ENCODE peak calls at places on chromosomes 12 and 14, in five cellular contexts. One of them, this sample, is unnamed.

GRCh38 chr12:112812598-112813406 is 21.3 kb downstream of the RPH3A start:
- DNase-seq in uterus: no peak
- DNase-seq in brain microvascular endothelial cell: no peak
- DNase-seq in ovary: no peak
- DNase-seq in kidney: no peak
- DNase-seq in this sample: no peak

GRCh38 chr14:70887207-70888150 is 19.8 kb upstream of the PCNX1 start:
- DNase-seq in kidney: no peak
- DNase-seq in uterus: no peak
- DNase-seq in brain microvascular endothelial cell: peak; percentile 74
- DNase-seq in ovary: no peak
- DNase-seq in this sample: no peak

GRCh38 chr14:39426605-39427004 is 5.6 kb downstream of the FBXO33 start:
- DNase-seq in ovary: no peak
- DNase-seq in kidney: no peak
- DNase-seq in uterus: no peak
- DNase-seq in brain microvascular endothelial cell: peak; percentile 9
- DNase-seq in this sample: no peak

GRCh38 chr12:5479761-5480160 is 47.9 kb downstream of the NTF3 start:
- DNase-seq in kidney: no peak
- DNase-seq in uterus: no peak
- DNase-seq in ovary: no peak
- DNase-seq in brain microvascular endothelial cell: no peak
- DNase-seq in this sample: no peak

GRCh38 chr14:67998804-67999203 is 179.2 kb downstream of the RAD51B start:
- DNase-seq in kidney: no peak
- DNase-seq in uterus: no peak
- DNase-seq in ovary: no peak
- DNase-seq in brain microvascular endothelial cell: no peak
- DNase-seq in this sample: no peak

GRCh38 chr12:62256408-62257079 is 3.7 kb upstream of the USP15 start:
- DNase-seq in kidney: no peak
- DNase-seq in uterus: no peak
- DNase-seq in brain microvascular endothelial cell: no peak
- DNase-seq in ovary: no peak
- DNase-seq in this sample: no peak

GRCh38 chr12:88375960-88376305 is 204.3 kb downstream of the KITLG start:
- DNase-seq in brain microvascular endothelial cell: no peak
- DNase-seq in uterus: no peak
- DNase-seq in kidney: peak; percentile 29
- DNase-seq in ovary: no peak
- DNase-seq in this sample: no peak

GRCh38 chr12:132400011-132400641 is 70.7 kb upstream of the GALNT9 start:
- DNase-seq in kidney: peak; percentile 52
- DNase-seq in brain microvascular endothelial cell: no peak
- DNase-seq in ovary: no peak
- DNase-seq in uterus: no peak
- DNase-seq in this sample: no peak

GRCh38 chr12:96177013-96177412 is 17.2 kb upstream of the ELK3 start:
- DNase-seq in ovary: no peak
- DNase-seq in kidney: no peak
- DNase-seq in brain microvascular endothelial cell: peak; percentile 90
- DNase-seq in uterus: no peak
- DNase-seq in this sample: no peak

GRCh38 chr12:17076335-17076734 is 470.4 kb upstream of the LMO3 start:
- DNase-seq in brain microvascular endothelial cell: no peak
- DNase-seq in uterus: no peak
- DNase-seq in kidney: no peak
- DNase-seq in ovary: no peak
- DNase-seq in this sample: no peak

GRCh38 chr12:68180792-68181744 is 21.5 kb upstream of the IFNG start:
- DNase-seq in ovary: no peak
- DNase-seq in brain microvascular endothelial cell: no peak
- DNase-seq in uterus: no peak
- DNase-seq in kidney: no peak
- DNase-seq in this sample: no peak

GRCh38 chr12:108430245-108430644 is 84.8 kb upstream of the FICD start:
- DNase-seq in ovary: no peak
- DNase-seq in uterus: no peak
- DNase-seq in brain microvascular endothelial cell: no peak
- DNase-seq in kidney: no peak
- DNase-seq in this sample: no peak

GRCh38 chr12:5433840-5434646 is 2.1 kb downstream of the NTF3 start:
- DNase-seq in uterus: no peak
- DNase-seq in brain microvascular endothelial cell: no peak
- DNase-seq in ovary: no peak
- DNase-seq in kidney: no peak
- DNase-seq in this sample: no peak

GRCh38 chr14:50396636-50397460 is at the start of gene CDKL1:
- DNase-seq in ovary: peak; percentile 83
- DNase-seq in brain microvascular endothelial cell: peak; percentile 43
- DNase-seq in kidney: peak; percentile 89
- DNase-seq in uterus: peak; percentile 66
- DNase-seq in this sample: no peak

GRCh38 chr14:96304956-96305355 is 48.9 kb downstream of the BDKRB1 start:
- DNase-seq in ovary: no peak
- DNase-seq in kidney: no peak
- DNase-seq in uterus: no peak
- DNase-seq in brain microvascular endothelial cell: no peak
- DNase-seq in this sample: no peak

GRCh38 chr14:52312872-52313492 is 1.1 kb upstream of the PTGER2 start:
- DNase-seq in ovary: peak; percentile 45
- DNase-seq in kidney: no peak
- DNase-seq in brain microvascular endothelial cell: no peak
- DNase-seq in uterus: peak; percentile 44
- DNase-seq in this sample: no peak

GRCh38 chr12:120598674-120599463 is 17.7 kb upstream of the POP5 start:
- DNase-seq in kidney: peak; percentile 89
- DNase-seq in ovary: no peak
- DNase-seq in brain microvascular endothelial cell: peak; percentile 36
- DNase-seq in uterus: no peak
- DNase-seq in this sample: no peak

GRCh38 chr12:106897082-106897481 is 58.6 kb upstream of the TMEM263 start:
- DNase-seq in ovary: no peak
- DNase-seq in uterus: no peak
- DNase-seq in brain microvascular endothelial cell: no peak
- DNase-seq in kidney: no peak
- DNase-seq in this sample: no peak

GRCh38 chr14:103871596-103872480 is 24.5 kb upstream of the PPP1R13B start:
- DNase-seq in ovary: peak; percentile 58
- DNase-seq in kidney: peak; percentile 90
- DNase-seq in uterus: peak; percentile 48
- DNase-seq in brain microvascular endothelial cell: no peak
- DNase-seq in this sample: no peak

GRCh38 chr12:12441051-12441807 is 84.4 kb downstream of the BORCS5 start:
- DNase-seq in kidney: no peak
- DNase-seq in uterus: no peak
- DNase-seq in ovary: no peak
- DNase-seq in brain microvascular endothelial cell: no peak
- DNase-seq in this sample: no peak

GRCh38 chr12:27615331-27615891 is 80.8 kb upstream of the REP15 start:
- DNase-seq in kidney: no peak
- DNase-seq in uterus: no peak
- DNase-seq in brain microvascular endothelial cell: no peak
- DNase-seq in ovary: no peak
- DNase-seq in this sample: no peak

GRCh38 chr14:91273273-91273884 is 28.9 kb upstream of the GPR68 start:
- DNase-seq in brain microvascular endothelial cell: no peak
- DNase-seq in kidney: peak; percentile 43
- DNase-seq in uterus: no peak
- DNase-seq in ovary: no peak
- DNase-seq in this sample: no peak

GRCh38 chr12:124489915-124490583 is 77.4 kb downstream of the NCOR2 start:
- DNase-seq in kidney: peak; percentile 48
- DNase-seq in ovary: no peak
- DNase-seq in brain microvascular endothelial cell: no peak
- DNase-seq in uterus: no peak
- DNase-seq in this sample: no peak

GRCh38 chr12:30939234-30939633 is 12.7 kb downstream of the TSPAN11 start:
- DNase-seq in uterus: no peak
- DNase-seq in brain microvascular endothelial cell: no peak
- DNase-seq in kidney: no peak
- DNase-seq in ovary: no peak
- DNase-seq in this sample: no peak

GRCh38 chr14:104557766-104558165 is 21.8 kb upstream of the C14orf180 start:
- DNase-seq in kidney: peak; percentile 59
- DNase-seq in brain microvascular endothelial cell: no peak
- DNase-seq in uterus: no peak
- DNase-seq in ovary: no peak
- DNase-seq in this sample: no peak

GRCh38 chr12:51972849-51973273 is 21.4 kb downstream of the ACVR1B start:
- DNase-seq in uterus: peak; percentile 47
- DNase-seq in kidney: no peak
- DNase-seq in brain microvascular endothelial cell: peak; percentile 70
- DNase-seq in ovary: no peak
- DNase-seq in this sample: peak; percentile 75

GRCh38 chr12:38887770-38888169 is 17.6 kb downstream of the CPNE8 start:
- DNase-seq in kidney: no peak
- DNase-seq in uterus: no peak
- DNase-seq in ovary: no peak
- DNase-seq in brain microvascular endothelial cell: no peak
- DNase-seq in this sample: no peak

GRCh38 chr12:19410211-19410610 is 29.1 kb upstream of the AEBP2 start:
- DNase-seq in ovary: no peak
- DNase-seq in uterus: no peak
- DNase-seq in kidney: no peak
- DNase-seq in brain microvascular endothelial cell: no peak
- DNase-seq in this sample: no peak

GRCh38 chr12:112844814-112845565 is 53.4 kb downstream of the RPH3A start:
- DNase-seq in kidney: no peak
- DNase-seq in uterus: no peak
- DNase-seq in brain microvascular endothelial cell: no peak
- DNase-seq in ovary: no peak
- DNase-seq in this sample: no peak

GRCh38 chr14:103516426-103517171 is 6.0 kb downstream of the CKB start:
- DNase-seq in brain microvascular endothelial cell: no peak
- DNase-seq in uterus: no peak
- DNase-seq in ovary: peak; percentile 29
- DNase-seq in kidney: peak; percentile 35
- DNase-seq in this sample: no peak

GRCh38 chr12:114679452-114679875 is 4.5 kb downstream of the TBX3 start:
- DNase-seq in kidney: peak; percentile 19
- DNase-seq in uterus: no peak
- DNase-seq in brain microvascular endothelial cell: no peak
- DNase-seq in ovary: no peak
- DNase-seq in this sample: no peak

DNA sequence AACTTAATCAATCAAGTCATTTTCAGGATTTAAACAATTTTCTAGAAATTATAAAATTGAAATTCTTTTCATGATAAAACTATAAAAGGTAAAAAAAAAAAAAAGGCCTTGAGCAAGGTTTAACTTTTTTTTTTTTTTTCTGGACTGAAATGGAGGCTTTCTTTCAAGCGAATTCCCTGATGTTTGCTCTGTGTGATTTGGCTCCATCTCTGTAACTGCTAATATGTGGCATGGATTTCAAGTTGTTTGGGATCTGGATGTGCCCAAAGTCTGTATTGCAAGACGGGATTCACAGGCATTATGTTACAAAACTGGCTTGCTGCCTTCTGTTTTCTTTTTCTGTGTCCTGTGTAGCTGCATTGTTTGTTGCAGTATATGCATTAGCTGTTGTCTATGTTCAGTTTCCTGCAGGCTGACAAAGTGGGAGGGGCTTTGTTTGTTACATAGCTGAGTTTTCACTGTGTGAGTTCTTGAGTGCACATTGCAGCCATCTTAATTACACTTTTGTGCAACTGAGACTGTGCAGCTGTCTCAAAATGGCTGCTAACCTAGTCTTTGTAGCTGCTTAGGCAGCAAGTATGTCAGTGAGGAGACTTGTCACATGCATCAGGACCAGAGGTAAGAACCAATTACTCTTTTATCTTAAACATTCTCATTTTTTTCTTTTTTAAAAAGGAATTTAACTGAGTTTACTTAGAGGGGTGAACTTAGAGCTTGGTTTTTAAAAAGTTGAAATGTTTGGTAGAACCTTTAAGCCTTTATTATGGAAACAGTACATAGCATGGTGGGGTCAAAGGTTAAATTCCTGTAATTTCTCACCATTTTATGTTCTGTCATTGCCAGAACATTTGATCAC is 19.5 kb downstream of the ATF7IP start:
- DNase-seq in kidney: no peak
- DNase-seq in brain microvascular endothelial cell: peak; percentile 93
- DNase-seq in ovary: no peak
- DNase-seq in uterus: peak; percentile 30
- DNase-seq in this sample: no peak
- H3K4me3 ChIP-seq in kidney: peak overlapping the region; percentile 57
- H3K4me3 ChIP-seq in brain microvascular endothelial cell: peak overlapping the region; percentile 40
- H3K4me3 ChIP-seq in ovary: peak overlapping the region; percentile 19
- H3K4me3 ChIP-seq in uterus: peak overlapping the region; percentile 13
- H3K4me3 ChIP-seq in this sample: peak overlapping the region; percentile 42

DNA sequence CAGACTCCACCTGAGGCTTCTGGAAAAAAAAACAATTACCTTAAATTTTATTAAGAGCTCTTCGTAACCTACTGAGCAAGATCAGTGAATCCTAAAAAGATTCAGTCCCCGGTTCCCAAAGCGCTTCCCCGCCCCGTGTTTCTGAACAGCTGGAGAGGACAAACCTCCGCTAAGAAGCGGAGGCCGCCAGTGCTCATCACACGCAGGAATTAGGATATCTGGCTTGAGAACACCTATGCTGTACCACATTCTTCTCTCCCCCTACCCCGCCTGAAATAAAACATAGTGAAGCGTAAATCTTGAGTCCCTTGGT is 806 bp upstream of the WDR20 start:
- DNase-seq in kidney: no peak
- DNase-seq in brain microvascular endothelial cell: no peak
- DNase-seq in uterus: no peak
- DNase-seq in ovary: no peak
- DNase-seq in this sample: no peak
- H3K4me3 ChIP-seq in kidney: peak overlapping the region; percentile 92
- H3K4me3 ChIP-seq in brain microvascular endothelial cell: peak overlapping the region; percentile 97
- H3K4me3 ChIP-seq in uterus: peak overlapping the region; percentile 81
- H3K4me3 ChIP-seq in ovary: peak overlapping the region; percentile 67
- H3K4me3 ChIP-seq in this sample: peak overlapping the region; percentile 91

GRCh38 chr12:49961993-49962764 is 507 bp downstream of the AQP5 start:
- DNase-seq in uterus: no peak
- DNase-seq in kidney: peak; percentile 77
- DNase-seq in brain microvascular endothelial cell: no peak
- DNase-seq in ovary: no peak
- DNase-seq in this sample: no peak
- H3K4me3 ChIP-seq in uterus: no peak overlapping the region
- H3K4me3 ChIP-seq in kidney: no peak overlapping the region
- H3K4me3 ChIP-seq in brain microvascular endothelial cell: no peak overlapping the region
- H3K4me3 ChIP-seq in ovary: no peak overlapping the region
- H3K4me3 ChIP-seq in this sample: no peak overlapping the region

DNA sequence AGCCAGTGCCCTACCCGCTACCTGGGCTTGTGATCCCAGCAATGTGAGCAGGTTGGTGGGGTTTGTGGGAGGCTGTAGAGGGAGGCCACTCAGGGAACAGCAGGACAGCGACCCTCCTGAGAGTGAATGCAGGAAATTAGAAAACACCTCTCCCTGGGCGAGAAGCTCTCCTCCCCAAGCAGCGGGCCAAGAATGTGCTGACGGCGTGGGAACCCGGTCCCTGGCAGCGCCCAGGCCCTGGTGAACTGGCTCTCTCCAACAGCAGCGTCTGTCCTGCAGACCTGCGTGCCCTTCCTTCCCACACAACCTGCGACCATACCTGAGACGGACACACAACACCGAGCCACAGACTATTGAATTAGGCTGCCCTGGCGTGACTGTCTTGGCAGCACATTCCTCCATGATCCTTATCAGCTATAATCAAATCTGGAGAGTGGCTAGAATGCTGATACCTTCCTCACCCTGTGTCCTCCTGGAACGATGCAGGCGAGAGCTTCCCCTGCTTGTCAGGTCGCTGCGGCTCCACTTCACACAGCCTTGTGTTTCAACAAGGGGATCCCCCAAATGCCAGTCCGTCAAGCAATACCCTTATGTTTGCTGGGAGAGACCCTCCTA is 114.8 kb upstream of the GSC start:
- DNase-seq in ovary: no peak
- DNase-seq in kidney: no peak
- DNase-seq in brain microvascular endothelial cell: no peak
- DNase-seq in uterus: no peak
- DNase-seq in this sample: no peak
- H3K4me3 ChIP-seq in ovary: no peak overlapping the region
- H3K4me3 ChIP-seq in kidney: no peak overlapping the region
- H3K4me3 ChIP-seq in brain microvascular endothelial cell: no peak overlapping the region
- H3K4me3 ChIP-seq in uterus: no peak overlapping the region
- H3K4me3 ChIP-seq in this sample: no peak overlapping the region